ENCODE peak calls at places on chromosomes 5 and 9, in seven cellular contexts. One of them, this sample, is unnamed.

GRCh38 chr9:110635589-110635988 is 33.0 kb upstream of the MUSK start:
- DNase-seq in IMR-90: no peak
- DNase-seq in neuronal stem cell: no peak
- DNase-seq in mesendoderm: no peak
- DNase-seq in H1: no peak
- DNase-seq in H9: no peak
- DNase-seq in trophoblast cell: no peak
- DNase-seq in this sample: peak

GRCh38 chr9:37309136-37309535 is 113.4 kb upstream of the GRHPR start:
- DNase-seq in IMR-90: peak
- DNase-seq in neuronal stem cell: no peak
- DNase-seq in mesendoderm: peak
- DNase-seq in H1: no peak
- DNase-seq in H9: peak
- DNase-seq in trophoblast cell: peak
- DNase-seq in this sample: no peak

GRCh38 chr5:146006470-146006869 is 70.1 kb downstream of the SH3RF2 start:
- DNase-seq in IMR-90: no peak
- DNase-seq in neuronal stem cell: no peak
- DNase-seq in mesendoderm: no peak
- DNase-seq in H1: no peak
- DNase-seq in H9: no peak
- DNase-seq in trophoblast cell: peak
- DNase-seq in this sample: no peak

GRCh38 chr9:95509851-95510529 is 6.8 kb downstream of the PTCH1 start:
- DNase-seq in IMR-90: no peak
- DNase-seq in neuronal stem cell: no peak
- DNase-seq in mesendoderm: no peak
- DNase-seq in H1: no peak
- DNase-seq in H9: no peak
- DNase-seq in trophoblast cell: peak
- DNase-seq in this sample: no peak

GRCh38 chr5:59423021-59423420 is 470.5 kb downstream of the PDE4D start:
- DNase-seq in IMR-90: no peak
- DNase-seq in neuronal stem cell: no peak
- DNase-seq in mesendoderm: no peak
- DNase-seq in H1: no peak
- DNase-seq in H9: no peak
- DNase-seq in trophoblast cell: peak
- DNase-seq in this sample: peak

GRCh38 chr5:178388381-178389030 is 155.9 kb upstream of the PHYKPL start:
- DNase-seq in IMR-90: peak
- DNase-seq in neuronal stem cell: no peak
- DNase-seq in mesendoderm: peak
- DNase-seq in H1: no peak
- DNase-seq in H9: peak
- DNase-seq in trophoblast cell: peak
- DNase-seq in this sample: peak

GRCh38 chr5:168895295-168896019 is 316.3 kb upstream of the PANK3 start:
- DNase-seq in IMR-90: no peak
- DNase-seq in neuronal stem cell: no peak
- DNase-seq in mesendoderm: no peak
- DNase-seq in H1: no peak
- DNase-seq in H9: no peak
- DNase-seq in trophoblast cell: peak
- DNase-seq in this sample: no peak

GRCh38 chr5:109409061-109409843 is 522 bp downstream of the PJA2 start:
- DNase-seq in IMR-90: peak
- DNase-seq in neuronal stem cell: peak
- DNase-seq in mesendoderm: peak
- DNase-seq in H1: peak
- DNase-seq in H9: peak
- DNase-seq in trophoblast cell: peak
- DNase-seq in this sample: peak

GRCh38 chr9:108634669-108635462 is 220.9 kb downstream of the ACTL7B start:
- DNase-seq in IMR-90: no peak
- DNase-seq in neuronal stem cell: no peak
- DNase-seq in mesendoderm: peak
- DNase-seq in H1: no peak
- DNase-seq in H9: no peak
- DNase-seq in trophoblast cell: peak
- DNase-seq in this sample: no peak

GRCh38 chr9:14312721-14313377 is 1.1 kb downstream of the NFIB start:
- DNase-seq in IMR-90: no peak
- DNase-seq in neuronal stem cell: peak
- DNase-seq in mesendoderm: peak
- DNase-seq in H1: peak
- DNase-seq in H9: peak
- DNase-seq in trophoblast cell: no peak
- DNase-seq in this sample: peak

GRCh38 chr5:141258464-141258863 is 13.3 kb downstream of the PCDHB15 start:
- DNase-seq in IMR-90: no peak
- DNase-seq in neuronal stem cell: no peak
- DNase-seq in mesendoderm: no peak
- DNase-seq in H1: no peak
- DNase-seq in H9: no peak
- DNase-seq in trophoblast cell: no peak
- DNase-seq in this sample: no peak

GRCh38 chr5:178486305-178486704 is 103.9 kb downstream of the COL23A1 start:
- DNase-seq in IMR-90: no peak
- DNase-seq in neuronal stem cell: no peak
- DNase-seq in mesendoderm: no peak
- DNase-seq in H1: no peak
- DNase-seq in H9: no peak
- DNase-seq in trophoblast cell: no peak
- DNase-seq in this sample: no peak

GRCh38 chr5:158082696-158083287 is 223.8 kb upstream of the CLINT1 start:
- DNase-seq in IMR-90: no peak
- DNase-seq in neuronal stem cell: no peak
- DNase-seq in mesendoderm: no peak
- DNase-seq in H1: no peak
- DNase-seq in H9: no peak
- DNase-seq in trophoblast cell: peak
- DNase-seq in this sample: no peak

GRCh38 chr5:167587768-167588167 is 703.7 kb upstream of the WWC1 start:
- DNase-seq in IMR-90: peak
- DNase-seq in neuronal stem cell: peak
- DNase-seq in mesendoderm: peak
- DNase-seq in H1: no peak
- DNase-seq in H9: peak
- DNase-seq in trophoblast cell: peak
- DNase-seq in this sample: peak

GRCh38 chr9:16719921-16720320 is 150.5 kb downstream of the BNC2 start:
- DNase-seq in IMR-90: no peak
- DNase-seq in neuronal stem cell: no peak
- DNase-seq in mesendoderm: no peak
- DNase-seq in H1: no peak
- DNase-seq in H9: no peak
- DNase-seq in trophoblast cell: no peak
- DNase-seq in this sample: no peak

GRCh38 chr5:3348576-3349535 is 246.8 kb upstream of the IRX1 start:
- DNase-seq in IMR-90: no peak
- DNase-seq in neuronal stem cell: no peak
- DNase-seq in mesendoderm: no peak
- DNase-seq in H1: no peak
- DNase-seq in H9: peak
- DNase-seq in trophoblast cell: no peak
- DNase-seq in this sample: no peak

GRCh38 chr9:132260846-132261245 is 93.9 kb downstream of the SETX start:
- DNase-seq in IMR-90: no peak
- DNase-seq in neuronal stem cell: no peak
- DNase-seq in mesendoderm: no peak
- DNase-seq in H1: no peak
- DNase-seq in H9: no peak
- DNase-seq in trophoblast cell: no peak
- DNase-seq in this sample: no peak

GRCh38 chr9:114046876-114047275 is 31.2 kb downstream of the AMBP start:
- DNase-seq in IMR-90: peak
- DNase-seq in neuronal stem cell: no peak
- DNase-seq in mesendoderm: no peak
- DNase-seq in H1: no peak
- DNase-seq in H9: no peak
- DNase-seq in trophoblast cell: no peak
- DNase-seq in this sample: peak

GRCh38 chr9:137482094-137482781 is 23.1 kb upstream of the NSMF start:
- DNase-seq in IMR-90: peak
- DNase-seq in neuronal stem cell: no peak
- DNase-seq in mesendoderm: no peak
- DNase-seq in H1: no peak
- DNase-seq in H9: no peak
- DNase-seq in trophoblast cell: peak
- DNase-seq in this sample: peak

GRCh38 chr5:179385892-179386291 is 40.6 kb upstream of the ADAMTS2 start:
- DNase-seq in IMR-90: no peak
- DNase-seq in neuronal stem cell: no peak
- DNase-seq in mesendoderm: no peak
- DNase-seq in H1: no peak
- DNase-seq in H9: peak
- DNase-seq in trophoblast cell: no peak
- DNase-seq in this sample: no peak

GRCh38 chr5:68242743-68243142 is 27.2 kb downstream of the PIK3R1 start:
- DNase-seq in IMR-90: peak
- DNase-seq in neuronal stem cell: no peak
- DNase-seq in mesendoderm: no peak
- DNase-seq in H1: no peak
- DNase-seq in H9: no peak
- DNase-seq in trophoblast cell: no peak
- DNase-seq in this sample: peak

GRCh38 chr5:100799166-100799565 is 103.9 kb downstream of the ST8SIA4 start:
- DNase-seq in IMR-90: no peak
- DNase-seq in neuronal stem cell: no peak
- DNase-seq in mesendoderm: no peak
- DNase-seq in H1: no peak
- DNase-seq in H9: no peak
- DNase-seq in trophoblast cell: no peak
- DNase-seq in this sample: no peak

GRCh38 chr5:179967489-179967888 is 59.8 kb upstream of the TBC1D9B start:
- DNase-seq in IMR-90: peak
- DNase-seq in neuronal stem cell: no peak
- DNase-seq in mesendoderm: peak
- DNase-seq in H1: no peak
- DNase-seq in H9: no peak
- DNase-seq in trophoblast cell: no peak
- DNase-seq in this sample: peak

GRCh38 chr9:100150209-100150608 is 51.2 kb downstream of the INVS start:
- DNase-seq in IMR-90: peak
- DNase-seq in neuronal stem cell: no peak
- DNase-seq in mesendoderm: no peak
- DNase-seq in H1: no peak
- DNase-seq in H9: no peak
- DNase-seq in trophoblast cell: no peak
- DNase-seq in this sample: no peak

GRCh38 chr9:110282023-110282766 is 25.9 kb upstream of the TXN start:
- DNase-seq in IMR-90: no peak
- DNase-seq in neuronal stem cell: no peak
- DNase-seq in mesendoderm: no peak
- DNase-seq in H1: no peak
- DNase-seq in H9: no peak
- DNase-seq in trophoblast cell: no peak
- DNase-seq in this sample: no peak

GRCh38 chr5:16179936-16180788 is 571 bp upstream of the MARCHF11 start:
- DNase-seq in IMR-90: no peak
- DNase-seq in neuronal stem cell: no peak
- DNase-seq in mesendoderm: peak
- DNase-seq in H1: peak
- DNase-seq in H9: peak
- DNase-seq in trophoblast cell: no peak
- DNase-seq in this sample: no peak

GRCh38 chr5:60386398-60386797 is 313.6 kb downstream of the DEPDC1B start:
- DNase-seq in IMR-90: no peak
- DNase-seq in neuronal stem cell: no peak
- DNase-seq in mesendoderm: no peak
- DNase-seq in H1: no peak
- DNase-seq in H9: no peak
- DNase-seq in trophoblast cell: no peak
- DNase-seq in this sample: no peak

DNA sequence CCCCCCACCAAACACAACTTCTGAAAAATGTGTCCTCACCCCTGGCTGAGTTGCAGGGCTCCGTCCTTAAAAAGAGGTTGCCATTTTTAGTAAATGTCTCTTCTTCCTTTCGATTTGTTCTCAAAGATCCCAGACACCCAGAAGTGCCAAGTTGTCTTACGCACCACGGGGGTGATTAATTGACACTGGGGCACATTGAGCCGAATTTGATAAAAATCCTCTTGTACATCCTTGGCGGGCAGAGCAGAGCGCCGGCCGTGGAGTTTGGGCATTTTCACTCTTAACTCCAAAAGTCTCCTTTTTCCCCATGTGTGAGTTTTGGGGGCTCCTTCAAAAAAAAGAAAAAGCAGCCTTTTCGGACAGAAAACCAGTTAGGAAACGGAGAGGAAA is 4.5 kb downstream of the LMX1B start:
- DNase-seq in IMR-90: no peak
- DNase-seq in neuronal stem cell: no peak
- DNase-seq in mesendoderm: no peak
- DNase-seq in H1: no peak
- DNase-seq in H9: no peak
- DNase-seq in trophoblast cell: no peak
- DNase-seq in this sample: no peak
- H3K4ac ChIP-seq in IMR-90: no peak
- H3K4ac ChIP-seq in neuronal stem cell: no peak
- H3K4ac ChIP-seq in mesendoderm: no peak
- H3K4ac ChIP-seq in H1: no peak
- H3K4ac ChIP-seq in H9: no peak
- H3K4ac ChIP-seq in trophoblast cell: no peak
- H3K4ac ChIP-seq in this sample: no peak

GRCh38 chr5:13567819-13568218 is 376.7 kb downstream of the DNAH5 start:
- DNase-seq in IMR-90: peak
- DNase-seq in neuronal stem cell: no peak
- DNase-seq in mesendoderm: peak
- DNase-seq in H1: no peak
- DNase-seq in H9: no peak
- DNase-seq in trophoblast cell: peak
- DNase-seq in this sample: peak
- H3K4ac ChIP-seq in IMR-90: peak
- H3K4ac ChIP-seq in neuronal stem cell: no peak
- H3K4ac ChIP-seq in mesendoderm: no peak
- H3K4ac ChIP-seq in H1: no peak
- H3K4ac ChIP-seq in H9: no peak
- H3K4ac ChIP-seq in trophoblast cell: no peak
- H3K4ac ChIP-seq in this sample: no peak

DNA sequence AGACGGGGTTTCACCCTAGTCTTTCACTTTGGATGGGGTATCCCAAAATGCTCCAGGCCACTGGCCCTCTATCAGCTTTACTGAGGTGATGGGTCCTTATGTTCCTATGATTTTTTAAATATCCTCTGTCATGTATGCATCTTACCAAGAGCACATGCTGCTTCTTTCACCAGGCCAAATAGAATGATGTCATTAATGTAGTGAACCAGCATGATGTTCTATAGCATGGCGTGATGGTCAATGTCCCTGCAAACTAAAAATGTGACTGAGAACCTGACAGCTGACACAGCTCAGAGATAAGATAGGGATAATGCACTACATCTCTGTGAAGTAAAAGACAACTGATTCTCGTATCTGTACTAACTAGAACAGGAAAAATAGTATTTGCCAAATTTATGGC is 103.6 kb downstream of the SLC1A3 start:
- DNase-seq in IMR-90: no peak
- DNase-seq in neuronal stem cell: no peak
- DNase-seq in mesendoderm: no peak
- DNase-seq in H1: no peak
- DNase-seq in H9: no peak
- DNase-seq in trophoblast cell: no peak
- DNase-seq in this sample: no peak
- H3K4ac ChIP-seq in IMR-90: no peak
- H3K4ac ChIP-seq in neuronal stem cell: no peak
- H3K4ac ChIP-seq in mesendoderm: no peak
- H3K4ac ChIP-seq in H1: no peak
- H3K4ac ChIP-seq in H9: no peak
- H3K4ac ChIP-seq in trophoblast cell: no peak
- H3K4ac ChIP-seq in this sample: no peak

GRCh38 chr9:8845376-8845775 is 1045.8 kb upstream of the DMAC1 start:
- DNase-seq in IMR-90: no peak
- DNase-seq in neuronal stem cell: no peak
- DNase-seq in mesendoderm: no peak
- DNase-seq in H1: no peak
- DNase-seq in H9: no peak
- DNase-seq in trophoblast cell: no peak
- DNase-seq in this sample: no peak
- H3K4ac ChIP-seq in IMR-90: no peak
- H3K4ac ChIP-seq in neuronal stem cell: no peak
- H3K4ac ChIP-seq in mesendoderm: no peak
- H3K4ac ChIP-seq in H1: no peak
- H3K4ac ChIP-seq in H9: no peak
- H3K4ac ChIP-seq in trophoblast cell: no peak
- H3K4ac ChIP-seq in this sample: no peak

This sample was measured in mesenchymal stem cell.